ENCODE peak calls at places on chromosomes 16 and 17, in five cellular contexts. Z, H, D, I and Q are unnamed samples.

GRCh38 chr17:27430882-27431491 is 25.3 kb upstream of the KSR1 start:
- DNase-seq in I (peak), Z (peak), H (no peak), D (no peak), Q (no peak)

GRCh38 chr16:11780988-11781680 is 15.9 kb downstream of the ZC3H7A start:
- DNase-seq in I (no peak), H (no peak), D (no peak), Z (no peak), Q (no peak)

GRCh38 chr17:75915268-75915667 is 10.6 kb upstream of the MRPL38 start:
- DNase-seq in H (no peak), D (no peak), I (no peak), Z (no peak), Q (no peak)

GRCh38 chr17:38724337-38724988 is 5.7 kb upstream of the CISD3 start:
- DNase-seq in D (peak), Z (no peak), I (peak), H (no peak), Q (no peak)

GRCh38 chr17:82098169-82098938 is at the start of gene FASN:
- DNase-seq in D (peak), I (peak), H (peak), Z (peak), Q (peak)

GRCh38 chr17:29358421-29358820 is 31.7 kb upstream of the TAOK1 start:
- DNase-seq in D (no peak), Z (no peak), H (no peak), I (no peak), Q (no peak)

GRCh38 chr16:30472328-30472942 is at the start of gene ITGAL:
- DNase-seq in H (peak), Z (no peak), I (peak), D (peak), Q (peak)

GRCh38 chr16:1534021-1535020 is 855 bp downstream of the TMEM204 start:
- DNase-seq in H (no peak), I (no peak), D (peak), Z (no peak), Q (no peak)

GRCh38 chr16:24504467-24505345 is 34.7 kb upstream of the RBBP6 start:
- DNase-seq in I (peak), Z (peak), D (peak), H (peak), Q (peak)

GRCh38 chr16:20424129-20424866 is 15.0 kb downstream of the ACSM5 start:
- DNase-seq in Z (no peak), H (no peak), D (no peak), I (no peak), Q (no peak)

GRCh38 chr17:22270381-22270780 is 578.1 kb downstream of the KCNJ18 start:
- DNase-seq in I (no peak), D (no peak), Z (no peak), H (no peak), Q (no peak)

GRCh38 chr16:11071829-11072228 is 127.5 kb downstream of the CLEC16A start:
- DNase-seq in I (no peak), H (no peak), Z (no peak), D (no peak), Q (no peak)

GRCh38 chr17:59907467-59907866 is 14.5 kb downstream of the RPS6KB1 start:
- DNase-seq in D (no peak), I (no peak), H (no peak), Z (no peak), Q (no peak)

GRCh38 chr17:65593870-65594584 is 32.6 kb upstream of the AXIN2 start:
- DNase-seq in Z (no peak), H (no peak), D (no peak), I (no peak), Q (no peak)

GRCh38 chr17:63740464-63741181 is 976 bp downstream of the STRADA start:
- DNase-seq in D (no peak), H (peak), Z (peak), I (no peak), Q (no peak)

GRCh38 chr17:74840989-74841666 is 18.6 kb downstream of the GRIN2C start:
- DNase-seq in Z (peak), I (no peak), H (no peak), D (peak), Q (peak)

GRCh38 chr16:47475786-47476185 is 14.7 kb downstream of the PHKB start:
- DNase-seq in H (no peak), D (peak), I (peak), Z (no peak), Q (no peak)

GRCh38 chr16:51035110-51035498 is 116.0 kb downstream of the SALL1 start:
- DNase-seq in Z (no peak), D (peak), I (no peak), H (no peak), Q (no peak)

GRCh38 chr17:11330871-11331270 is 89.9 kb downstream of the SHISA6 start:
- DNase-seq in I (no peak), Z (no peak), D (no peak), H (no peak), Q (no peak)

GRCh38 chr16:22188595-22189442 is 17.3 kb upstream of the EEF2K start:
- DNase-seq in Z (peak), I (peak), D (peak), H (peak), Q (peak)

GRCh38 chr17:4548061-4548461 is 7.1 kb downstream of the MYBBP1A start:
- DNase-seq in Z (no peak), I (no peak), D (peak), H (no peak), Q (no peak)

DNA sequence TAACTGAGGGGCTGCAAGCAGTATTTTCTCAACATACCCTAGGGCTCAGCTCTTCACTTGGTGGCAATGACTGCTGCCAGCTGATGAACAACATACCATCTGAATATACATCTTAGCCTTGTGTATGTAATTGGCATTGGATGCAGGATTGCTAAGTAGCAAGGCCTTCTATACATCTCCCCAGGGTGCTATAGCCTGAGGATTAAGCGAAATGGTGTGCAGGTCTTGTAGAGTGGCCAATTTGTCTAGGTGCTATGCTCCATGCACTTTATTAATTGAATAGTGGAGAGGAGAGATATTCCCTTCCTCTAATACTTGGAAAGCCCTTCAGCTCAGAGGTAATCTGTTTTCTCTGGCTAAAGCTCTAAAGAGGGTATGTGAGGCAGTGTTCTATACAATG is 71.9 kb downstream of the KIF2B start:
- DNase-seq in D (no peak), I (no peak), H (no peak), Z (no peak), Q (no peak)
- H3K27ac ChIP-seq in D (no peak), I (no peak), H (no peak), Z (no peak), Q (no peak)

GRCh38 chr16:9306753-9307152 is 215.3 kb downstream of the HAPSTR1 start:
- DNase-seq in Z (no peak), D (no peak), H (no peak), I (no peak), Q (no peak)

GRCh38 chr16:9311303-9311954 is 220.0 kb downstream of the HAPSTR1 start:
- DNase-seq in I (no peak), Z (no peak), H (no peak), D (no peak), Q (no peak)

GRCh38 chr16:9309844-9310243 is 218.4 kb downstream of the HAPSTR1 start:
- DNase-seq in H (no peak), I (no peak), D (no peak), Z (no peak), Q (no peak)

GRCh38 chr16:9308300-9309209 is 217.1 kb downstream of the HAPSTR1 start:
- DNase-seq in D (no peak), I (no peak), H (no peak), Z (no peak), Q (no peak)
- TF ChIP-seq CTCF in D (no peak), I (no peak), H (no peak), Z (no peak), Q (no peak)

GRCh38 chr17:5757306-5757907 is 173.1 kb upstream of the NLRP1 start:
- DNase-seq in Z (no peak), H (no peak), I (peak), D (no peak), Q (no peak)

GRCh38 chr17:5762191-5762590 is 177.9 kb upstream of the NLRP1 start:
- DNase-seq in I (no peak), Z (no peak), H (no peak), D (no peak), Q (no peak)

GRCh38 chr17:5763595-5763994 is 179.3 kb upstream of the NLRP1 start:
- DNase-seq in H (no peak), Z (no peak), D (no peak), I (no peak), Q (no peak)

GRCh38 chr17:5758651-5759050 is 174.3 kb upstream of the NLRP1 start:
- DNase-seq in I (peak), D (no peak), H (peak), Z (peak), Q (no peak)

GRCh38 chr17:5759501-5759925 is 175.2 kb upstream of the NLRP1 start:
- DNase-seq in I (peak), D (no peak), Z (peak), H (no peak), Q (no peak)
- H3K27ac ChIP-seq in I (no peak), D (no peak), Z (no peak), H (no peak), Q (no peak)

GRCh38 chr16:85027968-85028637 is 508 bp downstream of the KIAA0513 start:
- DNase-seq in H (no peak), D (no peak), Z (no peak), I (no peak), Q (no peak)

GRCh38 chr16:85028638-85029412 is 1.2 kb downstream of the KIAA0513 start:
- DNase-seq in Z (peak), D (peak), I (peak), H (peak), Q (no peak)

GRCh38 chr16:85026696-85027095 is 899 bp upstream of the KIAA0513 start:
- DNase-seq in D (no peak), Z (no peak), H (no peak), I (no peak), Q (no peak)

GRCh38 chr16:85025781-85026653 is 1.6 kb upstream of the KIAA0513 start:
- DNase-seq in I (no peak), D (no peak), Z (no peak), H (no peak), Q (no peak)

DNA sequence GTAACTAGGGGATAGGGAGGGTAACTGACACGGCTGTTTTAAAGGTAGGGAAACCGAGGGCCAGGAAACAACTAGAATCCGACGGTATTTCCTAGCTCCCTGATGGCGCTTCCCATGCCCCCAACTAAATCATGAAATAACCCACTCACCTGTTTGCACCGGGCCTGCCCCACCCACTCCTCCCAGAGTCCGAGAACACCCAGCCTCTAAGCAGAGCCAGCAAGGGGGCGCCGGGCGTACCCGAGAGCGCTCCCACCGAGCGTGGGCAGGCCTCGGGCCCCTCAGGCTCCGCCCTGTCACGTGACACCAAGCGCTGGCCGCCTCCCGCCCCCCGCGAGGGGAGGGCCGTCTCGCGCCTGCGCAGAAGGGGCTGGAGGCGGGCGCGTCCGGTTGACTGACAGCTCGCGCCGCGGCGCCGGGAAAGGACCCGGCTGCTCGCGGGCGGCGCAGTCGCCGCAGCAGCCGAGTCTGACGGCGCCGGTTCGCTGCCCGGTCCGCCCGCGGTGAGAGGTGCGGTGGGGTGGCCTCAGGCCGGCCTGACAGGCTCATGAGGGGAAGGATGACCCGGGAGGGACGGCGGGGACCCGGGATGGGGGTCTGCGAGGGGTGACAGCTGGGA is at the start of gene KIAA0513:
- DNase-seq in D (peak), Z (peak), H (peak), I (peak), Q (peak)
- TF ChIP-seq CTCF in D (peak), Z (no peak), H (no peak), I (no peak), Q (peak)

GRCh38 chr16:88966986-88967799 is 9.8 kb downstream of the CBFA2T3 start:
- DNase-seq in I (no peak), D (peak), Z (no peak), H (no peak), Q (no peak)
- H3K27ac ChIP-seq in I (no peak), D (no peak), Z (no peak), H (peak), Q (no peak)

DNA sequence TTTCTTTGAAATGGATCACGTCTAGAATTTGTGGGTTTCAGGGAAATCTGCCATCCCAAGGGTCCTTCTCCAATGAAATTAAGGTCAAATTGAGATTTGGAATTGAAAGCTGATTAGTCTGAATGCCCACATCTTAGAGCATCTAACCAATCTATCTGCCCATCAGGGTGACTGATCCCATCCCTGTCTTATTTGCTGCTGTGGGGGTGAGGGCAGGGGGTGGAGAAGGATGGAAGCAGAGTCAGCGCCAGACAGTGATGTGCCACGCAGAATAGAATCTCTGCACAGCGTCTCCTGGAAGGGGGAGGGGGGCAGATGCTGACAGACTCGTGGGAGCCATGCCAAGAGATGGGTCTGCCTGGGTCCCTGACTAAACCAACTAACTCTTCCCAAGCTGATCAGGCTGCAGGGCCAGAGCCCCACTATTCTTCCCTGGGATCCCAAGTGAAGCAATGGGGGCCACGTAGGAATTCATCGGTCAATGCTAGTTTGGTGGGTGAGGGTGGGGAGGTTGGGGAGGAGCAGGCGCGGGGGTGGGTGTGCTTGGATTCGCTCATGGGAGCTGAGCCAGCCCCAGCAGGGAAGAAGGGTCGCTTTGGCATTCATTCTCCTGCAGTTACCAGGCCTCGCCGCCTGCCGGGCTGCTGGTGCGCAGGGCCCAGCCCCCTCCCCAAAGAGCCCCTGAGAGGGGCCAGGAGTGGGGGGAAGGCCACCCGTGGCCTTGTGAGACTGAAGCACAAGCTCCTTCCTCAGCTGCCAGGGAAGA is 32.2 kb downstream of the CDK5RAP3 start:
- DNase-seq in H (no peak), D (no peak), Z (no peak), I (peak), Q (no peak)
- TF ChIP-seq CTCF in H (no peak), D (no peak), Z (no peak), I (no peak), Q (no peak)

GRCh38 chr17:45131294-45131615 is 1.1 kb downstream of the PLCD3 start:
- DNase-seq in I (no peak), Z (no peak), H (no peak), D (no peak), Q (no peak)

GRCh38 chr17:45130640-45131293 is 1.5 kb downstream of the PLCD3 start:
- DNase-seq in I (no peak), Z (no peak), H (no peak), D (no peak), Q (no peak)

GRCh38 chr17:45132569-45133463 is 501 bp upstream of the PLCD3 start:
- DNase-seq in H (peak), D (peak), Z (peak), I (peak), Q (peak)

GRCh38 chr17:45131616-45132301 is 556 bp downstream of the PLCD3 start:
- DNase-seq in H (no peak), I (peak), Z (no peak), D (peak), Q (no peak)

GRCh38 chr17:45132302-45132568 is at the start of gene PLCD3:
- DNase-seq in Z (no peak), H (peak), I (no peak), D (no peak), Q (no peak)
- H3K27ac ChIP-seq in Z (peak), H (peak), I (peak), D (peak), Q (peak)

DNA sequence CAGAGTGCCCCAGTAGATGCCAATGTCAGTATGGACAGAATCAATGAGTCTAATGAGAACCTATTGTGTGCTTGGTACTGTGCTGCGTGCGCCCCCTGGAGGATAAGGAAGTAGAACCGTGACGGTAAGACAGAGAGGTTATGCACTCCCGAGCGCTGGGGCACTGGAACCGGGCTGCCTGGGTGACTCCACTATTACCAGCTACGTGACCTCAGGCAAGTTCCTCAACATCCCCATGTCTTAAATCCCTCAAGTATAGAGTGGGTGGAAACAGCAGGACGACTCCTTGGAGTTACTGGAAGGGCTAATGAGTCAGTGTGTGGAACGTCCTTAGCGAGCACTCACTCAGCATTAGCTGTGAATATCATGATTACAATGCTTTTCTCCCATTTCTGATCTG is 16.2 kb downstream of the CHST4 start:
- DNase-seq in H (peak), D (no peak), I (peak), Z (peak), Q (no peak)
- TF ChIP-seq CTCF in H (peak), D (peak), I (peak), Z (no peak), Q (no peak)

DNA sequence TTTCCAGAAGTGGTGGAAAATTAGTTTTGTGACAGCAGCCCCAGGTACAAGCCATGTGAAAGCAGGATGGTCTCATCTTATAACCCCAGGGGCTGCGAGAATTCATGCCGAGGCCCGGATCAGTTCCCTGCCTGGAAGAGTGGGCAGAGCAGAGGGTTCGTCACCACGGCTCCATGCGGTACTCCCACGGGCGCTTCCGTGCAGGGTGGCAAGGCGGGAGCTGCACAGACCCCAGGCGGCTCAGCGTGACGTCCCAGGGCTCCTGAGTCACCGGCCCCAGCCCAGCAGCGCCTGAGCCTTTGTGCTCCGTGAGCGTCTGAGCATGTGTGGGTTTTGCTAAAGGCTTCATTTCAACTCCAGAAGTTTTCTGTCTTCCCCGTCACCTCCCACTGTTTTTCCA is 71.2 kb upstream of the CHMP6 start:
- DNase-seq in H (no peak), I (no peak), D (peak), Z (no peak), Q (no peak)
- H3K27ac ChIP-seq in H (no peak), I (no peak), D (no peak), Z (peak), Q (peak)

GRCh38 chr16:2585651-2586081 is 47.8 kb downstream of the PDPK1 start:
- DNase-seq in H (no peak), Z (no peak), D (no peak), I (no peak), Q (no peak)
- TF ChIP-seq CTCF in H (no peak), Z (no peak), D (no peak), I (no peak), Q (no peak)